ENCODE peak calls at places on chromosomes 6 and 20, in nine cellular contexts. J is neural crest cell, H is cardiac fibroblast, N is IMR-90, Z is lower lobe of right lung, F is natural killer cell, C is neural progenitor cell, X is PC-9, A is GM10248. W is an unnamed sample.

GRCh38 chr20:44780226-44780625 is 30.1 kb downstream of the RIMS4 start:
- DNase-seq in J (peak; percentile 71), H (peak; percentile 65), N (peak; percentile 55), Z (no peak), F (no peak), C (peak; percentile 90), X (peak; percentile 37), A (peak; percentile 45), W (no peak)

GRCh38 chr6:101830501-101831031 is 437.1 kb downstream of the GRIK2 start:
- DNase-seq in J (no peak), H (peak; percentile 60), N (peak; percentile 24), Z (no peak), F (no peak), C (no peak), X (no peak), A (no peak), W (no peak)

GRCh38 chr6:169779092-169779815 is 27.8 kb downstream of the ERMARD start:
- DNase-seq in J (no peak), H (no peak), N (no peak), Z (no peak), F (no peak), C (no peak), X (no peak), A (no peak), W (no peak)

GRCh38 chr6:84280030-84280429 is 52.6 kb upstream of the CEP162 start:
- DNase-seq in J (no peak), H (peak; percentile 62), N (peak; percentile 23), Z (no peak), F (no peak), C (no peak), X (no peak), A (no peak), W (no peak)

GRCh38 chr6:121260651-121261102 is 73.6 kb downstream of the TBC1D32 start:
- DNase-seq in J (no peak), H (peak; percentile 92), N (peak; percentile 35), Z (no peak), F (no peak), C (no peak), X (no peak), A (no peak), W (no peak)

GRCh38 chr6:166862287-166862977 is 93.9 kb downstream of the RNASET2 start:
- DNase-seq in J (peak; percentile 62), H (no peak), N (no peak), Z (no peak), F (no peak), C (peak; percentile 76), X (no peak), A (peak; percentile 73), W (no peak)

GRCh38 chr6:71289039-71289801 is 609 bp downstream of the OGFRL1 start:
- DNase-seq in J (peak; percentile 36), H (peak; percentile 38), N (no peak), Z (peak; percentile 60), F (peak; percentile 28), C (peak; percentile 62), X (peak; percentile 27), A (peak; percentile 26), W (no peak)

GRCh38 chr6:139422105-139423036 is 47.9 kb upstream of the CITED2 start:
- DNase-seq in J (no peak), H (no peak), N (no peak), Z (no peak), F (no peak), C (no peak), X (no peak), A (no peak), W (no peak)

GRCh38 chr20:48945840-48946514 is 24.5 kb downstream of the ARFGEF2 start:
- DNase-seq in J (no peak), H (peak; percentile 46), N (peak; percentile 45), Z (no peak), F (no peak), C (no peak), X (peak; percentile 95), A (no peak), W (no peak)

GRCh38 chr6:17768881-17769280 is 62.2 kb upstream of the NUP153 start:
- DNase-seq in J (no peak), H (peak; percentile 57), N (no peak), Z (no peak), F (no peak), C (no peak), X (no peak), A (no peak), W (no peak)

GRCh38 chr6:25193147-25193864 is 85.9 kb upstream of the CARMIL1 start:
- DNase-seq in J (no peak), H (peak; percentile 98), N (peak; percentile 95), Z (no peak), F (no peak), C (no peak), X (peak; percentile 52), A (no peak), W (no peak)

GRCh38 chr6:110859335-110859792 is 15.2 kb upstream of the AMD1 start:
- DNase-seq in J (no peak), H (no peak), N (no peak), Z (peak; percentile 65), F (no peak), C (no peak), X (peak; percentile 5), A (no peak), W (peak; percentile 64)

GRCh38 chr6:36643967-36644366 is 34.5 kb upstream of the CDKN1A start:
- DNase-seq in J (no peak), H (no peak), N (no peak), Z (no peak), F (no peak), C (no peak), X (no peak), A (no peak), W (no peak)

GRCh38 chr6:122289721-122290501 is 109.5 kb upstream of the HSF2 start:
- DNase-seq in J (no peak), H (peak; percentile 6), N (peak; percentile 7), Z (no peak), F (no peak), C (peak; percentile 58), X (no peak), A (no peak), W (no peak)

GRCh38 chr6:160934157-160934556 is 57.4 kb upstream of the MAP3K4 start:
- DNase-seq in J (no peak), H (no peak), N (no peak), Z (no peak), F (no peak), C (no peak), X (no peak), A (no peak), W (no peak)

GRCh38 chr6:160929831-160930230 is 61.7 kb upstream of the MAP3K4 start:
- DNase-seq in J (no peak), H (no peak), N (no peak), Z (no peak), F (no peak), C (no peak), X (no peak), A (no peak), W (no peak)

GRCh38 chr6:160931378-160932343 is 59.9 kb upstream of the MAP3K4 start:
- DNase-seq in J (no peak), H (no peak), N (no peak), Z (no peak), F (no peak), C (peak; percentile 14), X (no peak), A (no peak), W (no peak)

GRCh38 chr6:160930547-160931377 is 60.8 kb upstream of the MAP3K4 start:
- DNase-seq in J (peak; percentile 87), H (peak; percentile 77), N (peak; percentile 71), Z (peak; percentile 78), F (peak; percentile 51), C (peak; percentile 89), X (peak; percentile 11), A (peak; percentile 81), W (peak; percentile 52)

DNA sequence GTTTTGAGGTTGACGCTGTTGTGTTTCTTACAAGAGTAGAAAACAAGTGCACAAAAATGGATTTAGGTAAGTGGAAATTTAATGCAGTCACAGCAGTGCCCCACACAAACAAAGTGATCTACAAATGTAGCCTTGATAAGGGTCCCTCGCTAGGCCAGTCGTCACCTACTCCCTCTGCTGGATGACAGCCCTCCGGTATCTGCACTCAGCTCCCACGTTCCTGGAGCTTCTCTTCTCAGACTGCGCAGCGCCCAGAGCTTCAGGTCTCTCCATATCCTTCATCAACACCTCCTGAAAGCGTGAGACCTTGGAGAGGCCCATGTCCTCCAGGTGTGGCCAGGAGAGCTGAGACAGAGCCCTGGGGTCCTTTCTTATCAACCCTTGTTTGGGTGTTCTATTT is 58.3 kb upstream of the MAP3K4 start:
- DNase-seq in J (no peak), H (no peak), N (no peak), Z (no peak), F (no peak), C (peak; percentile 57), X (no peak), A (no peak), W (no peak)
- TF ChIP-seq CTCF in J (peak; percentile 39), H (peak; percentile 18), N (no peak), Z (no peak), F (no peak), C (peak; percentile 44), X (no peak), A (no peak), W (no peak)

GRCh38 chr20:22566876-22567658 is 17.3 kb downstream of the FOXA2 start:
- DNase-seq in J (no peak), H (no peak), N (no peak), Z (no peak), F (no peak), C (no peak), X (no peak), A (no peak), W (no peak)
- TF ChIP-seq CTCF in J (no peak), H (no peak), N (no peak), Z (no peak), F (no peak), C (no peak), X (no peak), A (no peak), W (no peak)

DNA sequence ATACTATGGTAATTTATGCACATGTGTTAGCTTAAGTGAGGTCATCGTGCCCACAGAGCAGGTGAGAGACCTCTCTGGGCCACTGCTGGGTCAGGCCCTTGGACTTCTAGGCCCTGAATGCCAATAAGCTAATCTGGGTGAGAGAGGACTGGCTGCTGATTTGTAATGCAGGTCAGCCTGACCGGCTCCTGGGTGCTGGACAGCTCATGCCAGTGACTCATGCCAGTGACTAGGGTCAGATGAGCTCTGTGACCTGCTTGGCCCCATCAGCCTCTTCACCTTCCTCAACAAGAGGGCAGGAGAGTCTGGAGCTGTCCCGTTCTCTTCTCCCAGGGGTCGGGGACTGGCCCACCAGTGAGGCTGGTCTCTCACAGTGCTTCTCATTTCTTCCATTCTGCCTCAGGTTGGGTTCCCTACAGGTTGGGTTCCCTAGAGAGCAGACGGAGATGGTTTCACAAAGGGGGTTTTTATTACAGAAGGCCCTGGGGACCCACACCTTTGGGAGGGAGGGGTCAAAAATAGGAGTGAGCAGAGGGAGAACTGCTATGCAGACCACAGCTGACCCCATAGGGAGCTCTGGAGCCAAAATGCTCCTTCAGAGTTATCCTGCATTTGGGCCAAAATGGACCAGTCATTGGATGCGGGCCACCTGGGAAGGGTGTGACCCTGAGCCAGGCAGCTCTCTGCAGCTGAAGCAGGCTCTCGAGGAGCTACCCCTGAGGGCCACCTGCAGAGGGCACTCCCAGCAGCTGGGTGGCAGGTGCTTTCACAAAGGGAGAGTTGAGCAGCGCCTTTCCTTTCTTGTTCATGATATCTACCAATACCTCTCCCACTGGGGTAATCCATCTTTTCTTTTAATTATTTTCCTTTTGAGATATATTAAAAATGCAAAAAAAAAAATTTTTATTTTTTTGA is 2.2 kb upstream of the OXT start:
- DNase-seq in J (no peak), H (peak; percentile 43), N (peak; percentile 36), Z (no peak), F (no peak), C (peak; percentile 23), X (peak; percentile 67), A (peak; percentile 16), W (no peak)
- TF ChIP-seq CTCF in J (no peak), H (no peak), N (no peak), Z (no peak), F (no peak), C (no peak), X (no peak), A (peak; percentile 21), W (no peak)

GRCh38 chr20:57473246-57474042 is 51.5 kb downstream of the CTCFL start:
- DNase-seq in J (no peak), H (peak; percentile 13), N (no peak), Z (peak; percentile 66), F (peak; percentile 44), C (no peak), X (no peak), A (peak; percentile 73), W (peak; percentile 76)
- TF ChIP-seq CTCF in J (no peak), H (no peak), N (no peak), Z (peak; percentile 5), F (no peak), C (no peak), X (no peak), A (no peak), W (peak; percentile 39)

W was measured in CD14-positive monocyte.